ENCODE peak calls at places on chromosome 17, in seven cellular contexts. N is HepG2, P is GM12878, Y is HCT116, O is H1, J is SK-N-SH, C is K562. D is an unnamed sample.
A peak's percentile ranks its signal among the peaks of the same experiment; 100 is the strongest.

GRCh38 chr17:42581744-42582270 is 4.3 kb upstream of the PSMC3IP start:
- DNase-seq in N (no peak), P (no peak), Y (no peak), O (no peak), J (no peak), C (no peak), D (no peak)

GRCh38 chr17:78133971-78134898 is 3.7 kb downstream of the TMC8 start:
- DNase-seq in N (peak; percentile 83), P (no peak), Y (peak; percentile 70), O (peak; percentile 72), J (peak; percentile 84), C (peak; percentile 54), D (peak; percentile 89)

GRCh38 chr17:49112936-49113335 is 19.6 kb upstream of the B4GALNT2 start:
- DNase-seq in N (no peak), P (no peak), Y (no peak), O (no peak), J (no peak), C (no peak), D (no peak)

GRCh38 chr17:68599091-68599872 is 1.9 kb downstream of the FAM20A start:
- DNase-seq in N (no peak), P (no peak), Y (no peak), O (no peak), J (no peak), C (no peak), D (no peak)

GRCh38 chr17:82623707-82624106 is 24.5 kb downstream of the WDR45B start:
- DNase-seq in N (no peak), P (no peak), Y (no peak), O (no peak), J (no peak), C (no peak), D (no peak)

GRCh38 chr17:40516581-40517285 is 15.3 kb upstream of the TNS4 start:
- DNase-seq in N (peak; percentile 93), P (peak; percentile 60), Y (peak; percentile 62), O (no peak), J (peak; percentile 43), C (peak; percentile 66), D (no peak)

GRCh38 chr17:63120406-63120805 is 154.4 kb downstream of the TANC2 start:
- DNase-seq in N (no peak), P (no peak), Y (no peak), O (no peak), J (no peak), C (no peak), D (no peak)

GRCh38 chr17:28693866-28694265 is 17.8 kb downstream of the PROCA1 start:
- DNase-seq in N (no peak), P (no peak), Y (no peak), O (no peak), J (no peak), C (no peak), D (no peak)

GRCh38 chr17:1720856-1721386 is 3.6 kb upstream of the WDR81 start:
- DNase-seq in N (peak; percentile 51), P (no peak), Y (peak; percentile 61), O (no peak), J (no peak), C (no peak), D (peak; percentile 73)

GRCh38 chr17:3954086-3954485 is 10.2 kb downstream of the ATP2A3 start:
- DNase-seq in N (no peak), P (no peak), Y (no peak), O (no peak), J (no peak), C (no peak), D (no peak)

GRCh38 chr17:28612936-28613872 is 781 bp downstream of the RSKR start:
- DNase-seq in N (peak; percentile 52), P (no peak), Y (no peak), O (no peak), J (peak; percentile 70), C (peak; percentile 65), D (peak; percentile 42)

GRCh38 chr17:7041607-7042506 is 2.0 kb downstream of the SLC16A11 start:
- DNase-seq in N (no peak), P (no peak), Y (no peak), O (no peak), J (peak; percentile 69), C (no peak), D (no peak)

GRCh38 chr17:61904094-61904710 is 23.6 kb downstream of the INTS2 start:
- DNase-seq in N (no peak), P (peak; percentile 25), Y (no peak), O (no peak), J (no peak), C (no peak), D (no peak)

GRCh38 chr17:32671891-32672290 is 185.1 kb downstream of the CDK5R1 start:
- DNase-seq in N (no peak), P (no peak), Y (no peak), O (no peak), J (no peak), C (no peak), D (no peak)

GRCh38 chr17:4475001-4475400 is 23.7 kb upstream of the SPNS2 start:
- DNase-seq in N (no peak), P (no peak), Y (no peak), O (no peak), J (peak; percentile 74), C (no peak), D (no peak)

GRCh38 chr17:66791337-66791736 is 43.6 kb upstream of the CACNG5 start:
- DNase-seq in N (no peak), P (no peak), Y (no peak), O (no peak), J (no peak), C (no peak), D (no peak)

GRCh38 chr17:31413871-31414589 is 22.6 kb downstream of the RAB11FIP4 start:
- DNase-seq in N (no peak), P (no peak), Y (no peak), O (no peak), J (no peak), C (no peak), D (no peak)

GRCh38 chr17:63116967-63117366 is 150.9 kb downstream of the TANC2 start:
- DNase-seq in N (no peak), P (no peak), Y (no peak), O (no peak), J (peak; percentile 83), C (peak; percentile 8), D (peak; percentile 14)

GRCh38 chr17:38750312-38751121 is 2.0 kb upstream of the PSMB3 start:
- DNase-seq in N (peak; percentile 50), P (no peak), Y (no peak), O (no peak), J (no peak), C (no peak), D (no peak)

GRCh38 chr17:49570540-49571242 is 5.0 kb upstream of the NXPH3 start:
- DNase-seq in N (no peak), P (no peak), Y (no peak), O (no peak), J (no peak), C (no peak), D (no peak)

GRCh38 chr17:67474081-67474661 is 97.1 kb downstream of the PITPNC1 start:
- DNase-seq in N (no peak), P (no peak), Y (no peak), O (no peak), J (no peak), C (no peak), D (no peak)

DNA sequence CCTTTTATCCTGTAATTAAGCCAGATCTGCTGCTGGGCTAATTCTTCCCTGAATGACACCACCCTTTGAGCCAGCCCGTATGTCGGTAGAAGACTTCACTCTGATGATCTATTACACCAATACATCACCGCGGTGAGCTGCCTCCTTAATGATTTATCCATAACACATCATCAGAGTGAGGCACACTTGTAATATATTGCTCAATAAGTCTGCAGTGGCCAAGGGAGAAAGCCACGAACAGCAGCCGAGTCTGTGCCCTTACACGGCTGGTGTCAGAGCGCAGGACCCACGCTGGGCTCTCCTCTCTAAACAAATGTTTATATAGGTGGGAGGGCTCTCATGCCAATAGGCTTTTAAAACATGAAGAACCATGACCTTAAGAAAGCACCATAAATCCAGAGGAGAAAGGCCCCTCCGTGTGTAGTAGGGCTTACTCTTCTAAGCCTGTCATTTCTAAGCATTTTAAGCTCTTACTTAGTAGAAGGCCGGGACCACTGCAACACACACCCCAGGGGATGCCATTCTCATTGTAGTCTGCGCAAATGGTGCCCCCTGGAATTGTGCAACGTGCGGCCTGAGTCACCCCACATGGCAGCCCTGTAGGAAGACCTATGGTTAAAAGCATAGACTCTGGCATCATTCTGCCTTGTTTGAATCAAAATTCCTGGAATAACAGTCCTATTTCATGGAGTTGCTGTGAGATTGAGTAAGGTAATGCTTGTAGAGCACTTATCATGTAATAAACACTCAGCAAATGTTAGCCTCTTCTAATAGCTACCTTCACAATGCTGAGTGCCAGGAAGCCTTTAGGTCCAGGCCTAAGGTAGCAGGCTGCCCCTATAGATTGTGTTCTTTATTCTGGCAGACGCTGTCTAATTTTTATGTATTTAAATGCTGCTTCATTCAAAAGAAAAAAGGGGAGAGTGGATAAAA is 26.1 kb downstream of the MRPS23 start:
- DNase-seq in N (no peak), P (no peak), Y (no peak), O (no peak), J (no peak), C (no peak), D (no peak)
- TF ChIP-seq JUND in N (no peak), P (no peak), Y (no peak), O (no peak), J (no peak), C (no peak), D (no peak)

DNA sequence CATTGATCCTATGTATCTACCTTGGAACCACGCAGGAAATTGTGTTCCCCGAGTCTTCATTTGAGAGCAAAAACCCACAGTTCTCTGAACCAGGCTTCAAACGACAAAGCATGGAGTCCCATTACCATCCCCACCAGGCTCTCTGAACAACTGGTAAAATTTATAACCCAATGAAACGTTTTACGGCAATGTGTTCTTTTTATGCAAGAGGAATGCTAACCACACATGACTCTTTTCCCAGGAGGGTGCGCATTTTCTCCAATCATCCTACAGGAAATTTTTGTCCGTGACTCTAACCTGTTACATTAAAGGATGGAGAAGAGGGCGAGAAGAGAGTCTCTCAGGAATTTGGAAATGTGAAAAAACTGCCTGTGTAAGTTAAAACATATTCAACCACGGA is 17.8 kb downstream of the STX8 start:
- DNase-seq in N (no peak), P (no peak), Y (no peak), O (no peak), J (no peak), C (no peak), D (no peak)
- TF ChIP-seq JUND in N (no peak), P (no peak), Y (no peak), O (no peak), J (no peak), C (no peak), D (no peak)

GRCh38 chr17:22142091-22142490 is 449.8 kb downstream of the KCNJ18 start:
- DNase-seq in N (no peak), P (no peak), Y (no peak), O (no peak), J (no peak), C (no peak), D (no peak)

GRCh38 chr17:22138861-22139469 is 446.6 kb downstream of the KCNJ18 start:
- DNase-seq in N (no peak), P (no peak), Y (no peak), O (no peak), J (no peak), C (no peak), D (no peak)
- TF ChIP-seq JUND in N (no peak), P (no peak), Y (no peak), O (no peak), J (no peak), C (no peak), D (no peak)

DNA sequence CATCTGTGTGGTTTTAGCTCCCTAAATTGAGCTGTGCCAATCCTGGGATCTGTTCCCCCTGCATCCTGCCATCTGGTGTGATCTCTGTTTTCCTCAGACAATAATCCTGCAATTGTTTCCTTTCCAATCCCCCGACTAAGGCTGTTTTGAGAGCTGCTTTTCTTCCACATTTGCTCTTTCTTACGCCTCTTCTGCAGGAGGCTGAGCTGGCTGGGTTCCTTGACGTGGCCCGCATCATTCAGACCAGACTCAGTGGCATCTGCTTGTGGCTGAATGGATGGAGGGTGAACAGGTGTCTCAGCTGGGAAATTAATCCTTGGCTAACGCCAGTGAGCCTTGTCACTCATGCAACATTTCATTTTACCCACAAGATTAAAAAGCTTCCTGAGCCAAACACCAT is 9.8 kb upstream of the MED9 start:
- DNase-seq in N (no peak), P (no peak), Y (no peak), O (no peak), J (no peak), C (no peak), D (no peak)
- TF ChIP-seq JUND in N (no peak), P (no peak), Y (no peak), O (no peak), J (no peak), C (no peak), D (no peak)

D was measured in T47D.